ENCODE peak calls at places on chromosomes 11 and 22, in six cellular contexts. S, Z, Q, V, R and J are unnamed samples.

GRCh38 chr22:39960791-39961746 is 872 bp downstream of the TMA7B start:
- DNase-seq in Z (no peak), S (no peak), V (peak), Q (no peak), R (peak), J (no peak)

GRCh38 chr22:49865156-49865555 is 11.5 kb downstream of the ZBED4 start:
- DNase-seq in Q (no peak), Z (no peak), V (no peak), S (no peak), R (no peak), J (no peak)

GRCh38 chr11:86152006-86152862 is 83.3 kb upstream of the PICALM start:
- DNase-seq in V (no peak), Q (no peak), R (no peak), Z (no peak), S (no peak), J (no peak)

GRCh38 chr11:47571895-47572294 is 6.5 kb downstream of the PTPMT1 start:
- DNase-seq in R (peak), Q (no peak), V (no peak), Z (no peak), S (no peak), J (no peak)

GRCh38 chr22:42734406-42734805 is 13.7 kb upstream of the A4GALT start:
- DNase-seq in Q (no peak), S (no peak), Z (no peak), R (no peak), V (no peak), J (no peak)

GRCh38 chr11:24375351-24375750 is 121.5 kb upstream of the LUZP2 start:
- DNase-seq in Z (no peak), R (no peak), V (no peak), Q (no peak), S (no peak), J (no peak)

GRCh38 chr11:105915036-105915435 is 107.0 kb downstream of the MSANTD4 start:
- DNase-seq in S (no peak), Z (no peak), Q (no peak), R (no peak), V (no peak), J (no peak)

GRCh38 chr11:94398101-94398500 is 3.1 kb downstream of the GPR83 start:
- DNase-seq in Q (no peak), S (no peak), V (no peak), Z (no peak), R (no peak), J (peak)

GRCh38 chr11:127451852-127452251 is 451.3 kb upstream of the KIRREL3 start:
- DNase-seq in Q (no peak), Z (no peak), V (no peak), R (no peak), S (no peak), J (no peak)

GRCh38 chr22:38843716-38844660 is at the start of gene NPTXR:
- DNase-seq in Z (no peak), S (peak), R (peak), Q (peak), V (no peak), J (peak)

GRCh38 chr11:973237-973636 is 47.6 kb downstream of the AP2A2 start:
- DNase-seq in R (no peak), S (no peak), V (no peak), Q (no peak), Z (no peak), J (no peak)
- TF ChIP-seq ZNF274 in R (no peak), S (no peak), V (no peak), Q (no peak), Z (no peak), J (no peak)

GRCh38 chr22:45857519-45857918 is 119.4 kb downstream of the WNT7B start:
- DNase-seq in S (no peak), Q (no peak), V (no peak), R (no peak), Z (no peak), J (no peak)

GRCh38 chr22:45855961-45856360 is 121.0 kb downstream of the WNT7B start:
- DNase-seq in R (no peak), Z (no peak), S (no peak), Q (no peak), V (no peak), J (no peak)

GRCh38 chr22:45861259-45861658 is 115.7 kb downstream of the WNT7B start:
- DNase-seq in S (no peak), V (no peak), Q (no peak), R (no peak), Z (no peak), J (no peak)

GRCh38 chr22:45860201-45860600 is 116.8 kb downstream of the WNT7B start:
- DNase-seq in Z (no peak), V (no peak), R (no peak), Q (no peak), S (no peak), J (no peak)

GRCh38 chr22:45859231-45860161 is 117.5 kb downstream of the WNT7B start:
- DNase-seq in V (no peak), S (no peak), Q (no peak), Z (no peak), R (no peak), J (peak)
- TF ChIP-seq ZNF274 in V (no peak), S (no peak), Q (no peak), Z (no peak), R (no peak), J (no peak)

DNA sequence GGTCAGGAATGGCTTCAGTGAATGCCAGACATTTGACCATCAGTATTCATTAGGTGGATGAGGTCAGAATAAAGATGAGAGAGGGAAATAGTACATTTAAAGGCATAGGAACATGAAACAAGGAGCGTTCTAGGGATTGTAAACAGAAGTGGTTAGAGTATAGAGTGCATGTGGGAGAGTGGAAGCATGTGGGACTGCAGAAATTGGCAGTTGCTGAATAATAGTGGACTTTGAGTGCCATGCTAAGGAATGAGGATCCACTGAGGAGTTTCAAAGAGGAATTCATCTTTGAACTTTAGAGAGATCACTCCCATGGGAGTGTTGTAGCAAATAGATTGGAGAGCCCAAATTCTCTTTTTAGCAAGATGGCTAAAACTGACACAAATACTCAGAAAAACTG is 7.9 kb downstream of the RNF169 start:
- DNase-seq in Z (no peak), R (no peak), S (no peak), Q (no peak), V (no peak), J (peak)
- TF ChIP-seq ZNF274 in Z (no peak), R (no peak), S (no peak), Q (no peak), V (no peak), J (no peak)

GRCh38 chr22:46484156-46484860 is 53.1 kb downstream of the CELSR1 start:
- DNase-seq in Q (no peak), R (no peak), Z (no peak), V (no peak), S (no peak), J (no peak)

GRCh38 chr22:46481386-46481785 is 56.0 kb downstream of the CELSR1 start:
- DNase-seq in V (no peak), S (no peak), R (no peak), Q (no peak), Z (no peak), J (no peak)

GRCh38 chr22:46482311-46482710 is 55.1 kb downstream of the CELSR1 start:
- DNase-seq in V (no peak), R (no peak), S (no peak), Z (no peak), Q (no peak), J (no peak)

GRCh38 chr22:46484861-46485595 is 52.4 kb downstream of the CELSR1 start:
- DNase-seq in S (no peak), V (no peak), R (no peak), Z (no peak), Q (no peak), J (no peak)

GRCh38 chr22:46483353-46483752 is 54.1 kb downstream of the CELSR1 start:
- DNase-seq in Z (no peak), S (no peak), R (no peak), V (peak), Q (no peak), J (no peak)
- TF ChIP-seq ZNF274 in Z (no peak), S (no peak), R (no peak), V (no peak), Q (no peak), J (no peak)

GRCh38 chr11:102322560-102322959 is 5.3 kb downstream of the BIRC3 start:
- DNase-seq in Z (no peak), R (no peak), Q (no peak), V (no peak), S (no peak), J (no peak)

GRCh38 chr11:102320679-102321078 is 3.4 kb downstream of the BIRC3 start:
- DNase-seq in Q (no peak), Z (no peak), R (no peak), V (no peak), S (no peak), J (no peak)

GRCh38 chr11:102325088-102325487 is 7.8 kb downstream of the BIRC3 start:
- DNase-seq in R (no peak), V (no peak), Z (no peak), S (no peak), Q (no peak), J (no peak)

GRCh38 chr11:102320166-102320565 is 2.9 kb downstream of the BIRC3 start:
- DNase-seq in V (no peak), R (no peak), Z (no peak), Q (no peak), S (no peak), J (no peak)

GRCh38 chr11:102323542-102324261 is 6.4 kb downstream of the BIRC3 start:
- DNase-seq in Q (no peak), Z (no peak), R (no peak), S (no peak), V (no peak), J (no peak)
- TF ChIP-seq ZNF274 in Q (no peak), Z (no peak), R (no peak), S (no peak), V (no peak), J (no peak)

GRCh38 chr11:73047773-73048371 is 94.2 kb downstream of the FCHSD2 start:
- DNase-seq in Z (no peak), Q (no peak), V (peak), R (no peak), S (no peak), J (no peak)
- TF ChIP-seq ZNF274 in Z (no peak), Q (no peak), V (no peak), R (no peak), S (no peak), J (no peak)

GRCh38 chr22:25100402-25100801 is 99.3 kb upstream of the CRYBB3 start:
- DNase-seq in Q (no peak), Z (no peak), V (no peak), R (peak), S (no peak), J (no peak)

GRCh38 chr22:25104367-25104766 is 95.3 kb upstream of the CRYBB3 start:
- DNase-seq in R (no peak), V (no peak), S (no peak), Z (no peak), Q (no peak), J (no peak)

GRCh38 chr22:25100972-25101371 is 98.7 kb upstream of the CRYBB3 start:
- DNase-seq in S (no peak), Z (no peak), V (no peak), R (peak), Q (no peak), J (no peak)

GRCh38 chr22:25101986-25102385 is 97.7 kb upstream of the CRYBB3 start:
- DNase-seq in Q (no peak), V (no peak), S (no peak), R (no peak), Z (no peak), J (no peak)

DNA sequence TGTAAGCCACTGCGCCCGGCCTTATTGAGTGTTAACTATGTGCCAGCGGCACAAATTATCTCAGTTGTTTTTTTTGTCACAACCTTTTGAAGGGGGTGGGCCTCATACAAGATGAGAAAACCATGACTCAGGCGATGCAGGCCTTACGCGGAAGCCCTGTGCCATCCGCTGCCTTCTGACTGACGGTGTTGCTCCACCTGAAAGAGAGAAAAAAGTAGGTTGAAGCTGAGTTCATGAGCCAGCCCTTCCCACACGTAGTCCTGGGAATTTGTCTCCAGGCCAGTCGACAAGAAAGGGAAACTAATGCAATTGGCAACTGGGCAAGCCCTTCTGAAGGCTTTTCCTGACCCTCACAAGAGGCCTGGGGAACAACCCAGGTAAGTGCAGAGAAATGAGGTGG is 96.9 kb upstream of the CRYBB3 start:
- DNase-seq in R (no peak), V (no peak), Z (no peak), Q (no peak), S (no peak), J (no peak)
- TF ChIP-seq ZNF274 in R (no peak), V (no peak), Z (no peak), Q (no peak), S (no peak), J (no peak)

DNA sequence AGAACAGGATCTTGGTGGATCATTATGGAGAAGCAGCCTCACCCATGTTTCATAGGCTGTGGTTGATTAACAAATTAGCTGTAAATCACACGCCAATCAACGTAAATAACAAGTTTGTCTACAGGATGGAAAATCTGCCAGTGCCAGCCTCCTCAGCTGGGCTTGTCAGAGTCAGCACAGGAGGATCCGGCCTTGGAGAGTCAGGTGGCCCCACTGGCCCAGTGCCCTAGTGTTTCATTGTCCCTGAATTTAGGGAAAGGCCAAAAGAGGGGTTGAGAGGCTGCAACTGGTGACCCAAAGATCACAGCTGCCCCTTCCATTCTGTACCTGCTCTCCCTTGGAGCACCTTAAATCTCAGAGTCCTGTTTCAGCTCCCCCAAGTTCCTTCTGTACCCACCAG is 42.4 kb downstream of the TRIM29 start:
- DNase-seq in V (no peak), S (no peak), Z (no peak), Q (no peak), R (no peak), J (no peak)
- TF ChIP-seq ZNF274 in V (no peak), S (no peak), Z (no peak), Q (no peak), R (no peak), J (no peak)

DNA sequence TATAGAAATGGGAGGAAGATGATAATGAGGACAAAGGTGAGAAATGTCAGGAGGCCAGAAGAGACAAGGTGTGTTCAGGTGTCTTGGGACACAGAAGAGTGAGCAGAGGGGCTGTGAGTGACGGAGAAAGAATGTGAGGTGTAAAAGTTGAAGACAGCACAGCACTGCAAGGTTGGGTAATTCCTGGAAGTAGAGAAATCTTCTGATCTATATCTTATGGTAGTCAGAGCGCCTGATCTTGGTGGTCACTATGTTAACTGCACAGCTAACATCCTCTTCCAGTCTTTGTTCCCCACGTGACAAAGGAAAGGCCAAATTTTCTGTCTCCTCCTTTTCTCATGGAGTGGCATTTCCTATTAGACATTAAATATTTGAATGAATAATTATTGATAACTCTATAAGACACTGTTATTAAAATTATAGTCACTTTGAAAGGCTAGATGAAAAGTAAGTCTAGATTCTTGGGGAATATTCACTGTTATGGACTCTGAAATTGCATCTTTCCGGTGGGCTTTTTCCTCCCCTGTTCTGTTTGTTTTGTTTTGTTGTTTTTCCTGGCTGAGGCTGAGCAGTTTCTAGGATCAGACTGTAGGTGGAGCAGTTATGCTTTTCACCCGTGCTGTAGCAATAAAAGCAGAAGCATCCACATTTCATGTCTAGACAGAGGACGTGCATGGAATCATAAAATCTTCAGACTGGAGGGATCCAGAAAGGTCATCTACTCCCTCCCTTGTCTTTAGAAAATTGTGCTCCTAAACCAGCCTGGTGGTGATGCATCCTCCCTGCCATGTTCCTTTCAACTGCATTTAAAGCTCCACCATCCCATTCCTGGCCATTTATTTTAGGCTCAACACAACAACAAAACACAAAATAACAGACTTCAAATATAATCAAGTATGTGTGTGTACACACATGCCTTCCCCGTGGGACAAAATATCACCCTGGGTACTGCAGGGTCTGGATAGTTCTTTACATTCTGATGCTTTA is 26.6 kb downstream of the SC5D start:
- DNase-seq in V (no peak), Z (peak), Q (no peak), R (no peak), S (no peak), J (peak)
- TF ChIP-seq ZNF274 in V (no peak), Z (no peak), Q (no peak), R (no peak), S (no peak), J (no peak)

GRCh38 chr11:119741369-119742262 is 12.6 kb upstream of the NECTIN1 start:
- DNase-seq in S (peak), Z (no peak), R (peak), V (no peak), Q (no peak), J (peak)
- TF ChIP-seq ZNF274 in S (no peak), Z (no peak), R (no peak), V (no peak), Q (no peak), J (no peak)